ENCODE peak calls at places on chromosomes 16 and 17, in ten cellular contexts. L, S, W, R, H, F, Q, Z, M and A are unnamed samples.

GRCh38 chr16:83965444-83966152 is 2.4 kb upstream of the NECAB2 start:
- DNase-seq in L (no peak), S (no peak), W (no peak), R (no peak), H (no peak), F (no peak), Q (no peak), Z (no peak), M (no peak), A (no peak)

GRCh38 chr17:731943-732787 is at the start of gene TLCD3A:
- DNase-seq in L (peak; percentile 37), S (peak; percentile 87), W (peak; percentile 71), R (peak; percentile 35), H (peak; percentile 71), F (peak; percentile 52), Q (peak; percentile 68), Z (peak; percentile 86), M (peak; percentile 42), A (peak; percentile 78)

GRCh38 chr16:4092547-4093265 is 23.5 kb downstream of the ADCY9 start:
- DNase-seq in L (no peak), S (no peak), W (no peak), R (no peak), H (no peak), F (no peak), Q (no peak), Z (no peak), M (no peak), A (peak; percentile 1)

GRCh38 chr17:49216953-49217650 is 6.6 kb downstream of the ABI3 start:
- DNase-seq in L (peak; percentile 14), S (peak; percentile 27), W (no peak), R (no peak), H (no peak), F (no peak), Q (no peak), Z (no peak), M (no peak), A (peak; percentile 71)

GRCh38 chr17:8916470-8916869 is 49.0 kb upstream of the PIK3R6 start:
- DNase-seq in L (no peak), S (no peak), W (no peak), R (no peak), H (no peak), F (no peak), Q (no peak), Z (no peak), M (no peak), A (no peak)

GRCh38 chr17:1360975-1361374 is 39.0 kb downstream of the YWHAE start:
- DNase-seq in L (no peak), S (no peak), W (no peak), R (no peak), H (peak; percentile 15), F (no peak), Q (no peak), Z (no peak), M (no peak), A (no peak)

GRCh38 chr16:2243031-2243528 is 6.8 kb downstream of the DNASE1L2 start:
- DNase-seq in L (no peak), S (no peak), W (peak; percentile 78), R (no peak), H (peak; percentile 69), F (peak; percentile 46), Q (no peak), Z (no peak), M (no peak), A (no peak)

GRCh38 chr16:60346256-60346655 is 1612.1 kb upstream of the GOT2 start:
- DNase-seq in L (no peak), S (no peak), W (no peak), R (no peak), H (no peak), F (no peak), Q (no peak), Z (no peak), M (no peak), A (no peak)

GRCh38 chr17:39765159-39765558 is 27.4 kb downstream of the GRB7 start:
- DNase-seq in L (no peak), S (no peak), W (no peak), R (no peak), H (no peak), F (no peak), Q (no peak), Z (no peak), M (no peak), A (no peak)

GRCh38 chr17:28626818-28627217 is 12.8 kb upstream of the RSKR start:
- DNase-seq in L (no peak), S (no peak), W (no peak), R (no peak), H (no peak), F (no peak), Q (no peak), Z (no peak), M (no peak), A (no peak)

GRCh38 chr16:68233085-68233834 is 2.7 kb downstream of the ESRP2 start:
- DNase-seq in L (no peak), S (no peak), W (no peak), R (no peak), H (no peak), F (no peak), Q (no peak), Z (no peak), M (no peak), A (no peak)

GRCh38 chr17:34452769-34453168 is 89.7 kb upstream of the CCL1 start:
- DNase-seq in L (no peak), S (no peak), W (no peak), R (peak; percentile 1), H (no peak), F (no peak), Q (no peak), Z (no peak), M (no peak), A (no peak)

GRCh38 chr17:17990282-17990681 is 17.6 kb downstream of the DRC3 start:
- DNase-seq in L (no peak), S (no peak), W (no peak), R (no peak), H (no peak), F (no peak), Q (no peak), Z (no peak), M (peak; percentile 85), A (no peak)

GRCh38 chr16:87628940-87629339 is 26.6 kb downstream of the JPH3 start:
- DNase-seq in L (no peak), S (no peak), W (peak; percentile 88), R (no peak), H (no peak), F (no peak), Q (no peak), Z (no peak), M (peak; percentile 56), A (no peak)

GRCh38 chr16:72203401-72203800 is 31.4 kb upstream of the PMFBP1 start:
- DNase-seq in L (no peak), S (no peak), W (peak; percentile 27), R (no peak), H (no peak), F (no peak), Q (no peak), Z (no peak), M (no peak), A (peak; percentile 9)

GRCh38 chr16:72073831-72074230 is 10.8 kb downstream of the HPR start:
- DNase-seq in L (peak; percentile 26), S (peak; percentile 31), W (no peak), R (peak; percentile 67), H (no peak), F (no peak), Q (no peak), Z (no peak), M (no peak), A (no peak)

GRCh38 chr16:83979456-83979855 is 11.4 kb downstream of the NECAB2 start:
- DNase-seq in L (no peak), S (no peak), W (no peak), R (no peak), H (no peak), F (no peak), Q (no peak), Z (no peak), M (no peak), A (no peak)

GRCh38 chr17:39194089-39194984 is 3.1 kb downstream of the CACNB1 start:
- DNase-seq in L (peak; percentile 70), S (no peak), W (peak; percentile 89), R (no peak), H (peak; percentile 75), F (no peak), Q (peak; percentile 67), Z (peak; percentile 81), M (no peak), A (peak; percentile 31)